ENCODE peak calls at places on chromosomes 3 and 15, in six cellular contexts. Z, O, G, E, Q and S are unnamed samples.

GRCh38 chr3:122560680-122561079 is 3.4 kb downstream of the PARP9 start:
- DNase-seq in Q (peak), E (peak), Z (peak), O (peak), G (peak), S (peak)

GRCh38 chr15:98347001-98347400 is 301.3 kb upstream of the IGF1R start:
- DNase-seq in E (no peak), G (no peak), Z (no peak), Q (no peak), O (no peak), S (no peak)

GRCh38 chr3:52531636-52532516 is 1.8 kb downstream of the NT5DC2 start:
- DNase-seq in E (peak), O (no peak), Z (no peak), Q (no peak), G (no peak), S (no peak)

GRCh38 chr3:69500604-69501003 is 114.7 kb upstream of the FRMD4B start:
- DNase-seq in O (no peak), Q (no peak), G (no peak), Z (no peak), E (no peak), S (no peak)

GRCh38 chr3:53346514-53346913 is 829 bp downstream of the DCP1A start:
- DNase-seq in Z (no peak), G (peak), E (no peak), O (peak), Q (peak), S (no peak)

GRCh38 chr15:62122249-62122648 is 42.8 kb downstream of the C2CD4B start:
- DNase-seq in Q (no peak), Z (no peak), O (no peak), G (no peak), E (no peak), S (no peak)

GRCh38 chr3:15271785-15272381 is 60.5 kb downstream of the SH3BP5 start:
- DNase-seq in Z (no peak), G (peak), O (no peak), Q (no peak), E (peak), S (no peak)

GRCh38 chr3:186053954-186054353 is 54.9 kb downstream of the ETV5 start:
- DNase-seq in O (peak), E (no peak), Q (peak), Z (peak), G (no peak), S (no peak)

GRCh38 chr3:165903885-165904284 is 66.7 kb upstream of the BCHE start:
- DNase-seq in G (no peak), Q (no peak), Z (no peak), O (peak), E (no peak), S (no peak)

GRCh38 chr3:121834079-121834730 is 655 bp downstream of the IQCB1 start:
- DNase-seq in Q (no peak), G (no peak), O (no peak), Z (peak), E (no peak), S (no peak)

GRCh38 chr3:85939026-85939616 is 980.3 kb downstream of the CADM2 start:
- DNase-seq in Q (peak), O (peak), G (no peak), E (no peak), Z (no peak), S (no peak)

GRCh38 chr15:69827751-69828150 is 270.0 kb downstream of the TLE3 start:
- DNase-seq in G (no peak), Q (no peak), O (no peak), E (no peak), Z (no peak), S (no peak)

GRCh38 chr3:197554562-197555280 is 1.0 kb downstream of the BDH1 start:
- DNase-seq in Z (peak), O (peak), Q (peak), E (peak), G (peak), S (peak)

GRCh38 chr3:17055374-17056276 is 170.9 kb downstream of the PLCL2 start:
- DNase-seq in E (no peak), Z (peak), O (peak), Q (peak), G (no peak), S (no peak)

GRCh38 chr3:48399387-48400172 is 27.6 kb downstream of the FBXW12 start:
- DNase-seq in Z (no peak), G (peak), Q (no peak), O (no peak), E (no peak), S (no peak)

GRCh38 chr3:59812188-59812587 is 762.4 kb upstream of the CFAP20DC start:
- DNase-seq in Q (no peak), Z (no peak), E (no peak), O (no peak), G (no peak), S (no peak)

GRCh38 chr3:72675243-72675642 is 173.0 kb downstream of the SHQ1 start:
- DNase-seq in Z (no peak), Q (no peak), G (no peak), E (no peak), O (no peak), S (no peak)

GRCh38 chr3:31248619-31248992 is 284.1 kb upstream of the STT3B start:
- DNase-seq in Q (no peak), Z (no peak), G (no peak), E (no peak), O (no peak), S (no peak)

GRCh38 chr3:31908391-31909097 is 72.5 kb downstream of the OSBPL10 start:
- DNase-seq in E (no peak), G (peak), Q (peak), O (peak), Z (peak), S (no peak)

GRCh38 chr3:113166719-113167492 is 44.5 kb upstream of the BOC start:
- DNase-seq in O (peak), Z (peak), G (peak), Q (peak), E (no peak), S (peak)

GRCh38 chr15:89836255-89837133 is 21.8 kb upstream of the ANPEP start:
- DNase-seq in E (no peak), Q (peak), O (peak), Z (peak), G (no peak), S (no peak)

GRCh38 chr3:124858275-124858674 is 28.9 kb downstream of the ITGB5 start:
- DNase-seq in Q (peak), Z (peak), G (no peak), O (peak), E (no peak), S (no peak)

GRCh38 chr3:106276755-106277612 is 408.2 kb upstream of the CBLB start:
- DNase-seq in Z (no peak), O (no peak), Q (no peak), G (no peak), E (no peak), S (no peak)

GRCh38 chr3:56799251-56799882 is 2.4 kb downstream of the ARHGEF3 start:
- DNase-seq in Q (peak), G (peak), E (no peak), O (peak), Z (peak), S (peak)

GRCh38 chr15:49747340-49747739 is 126.5 kb downstream of the DTWD1 start:
- DNase-seq in Z (no peak), G (no peak), E (no peak), Q (no peak), O (no peak), S (no peak)

GRCh38 chr15:64478863-64479262 is 18.5 kb downstream of the ZNF609 start:
- DNase-seq in Z (peak), O (peak), E (no peak), Q (no peak), G (no peak), S (no peak)

GRCh38 chr3:156600834-156601233 is 45.9 kb upstream of the SSR3 start:
- DNase-seq in Z (no peak), Q (no peak), G (no peak), E (no peak), O (no peak), S (no peak)

GRCh38 chr3:197206913-197207312 is 91.5 kb downstream of the DLG1 start:
- DNase-seq in E (no peak), G (no peak), Q (no peak), O (no peak), Z (no peak), S (no peak)

DNA sequence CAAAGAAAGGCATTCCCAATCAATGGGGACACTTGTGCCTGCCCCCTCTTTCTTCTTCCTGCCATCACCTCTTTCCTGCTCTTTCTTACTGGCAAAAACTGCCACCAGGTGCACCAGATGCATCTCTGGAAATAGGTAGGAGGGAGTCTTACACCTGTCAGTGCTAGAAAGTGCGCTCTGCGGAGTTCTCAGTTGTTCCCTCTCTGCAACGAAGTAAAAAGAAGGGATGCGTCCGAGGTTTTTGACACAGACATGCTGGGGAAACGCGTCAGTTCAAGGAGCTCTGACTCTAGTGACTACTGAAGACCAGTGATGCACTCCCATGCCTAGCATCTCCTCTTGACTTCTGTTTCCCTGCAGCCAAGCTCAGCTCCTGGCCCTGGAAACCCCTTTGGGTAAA is 766 bp upstream of the GRM7 start:
- DNase-seq in Q (no peak), Z (no peak), E (no peak), O (no peak), G (peak), S (no peak)
- H3K4me3 ChIP-seq in Q (peak), Z (no peak), E (no peak), O (no peak), G (peak), S (no peak)

GRCh38 chr15:34730701-34731100 is 24.1 kb downstream of the GJD2 start:
- DNase-seq in E (no peak), Q (no peak), Z (no peak), O (no peak), G (no peak), S (no peak)
- TF ChIP-seq CTCF in E (no peak), Q (no peak), Z (no peak), O (no peak), G (no peak), S (no peak)

GRCh38 chr3:194061421-194062029 is 74.4 kb upstream of the HES1 start:
- DNase-seq in E (no peak), Q (no peak), G (no peak), O (no peak), Z (peak), S (no peak)

GRCh38 chr3:194056731-194057415 is 79.1 kb upstream of the HES1 start:
- DNase-seq in E (no peak), G (no peak), O (no peak), Q (no peak), Z (no peak), S (no peak)

GRCh38 chr3:194057570-194058188 is 78.3 kb upstream of the HES1 start:
- DNase-seq in E (no peak), G (no peak), Q (no peak), O (no peak), Z (no peak), S (no peak)

GRCh38 chr3:194054941-194055340 is 81.0 kb upstream of the HES1 start:
- DNase-seq in G (peak), O (no peak), Z (no peak), Q (no peak), E (no peak), S (no peak)

GRCh38 chr3:194058189-194058571 is 77.8 kb upstream of the HES1 start:
- DNase-seq in G (peak), O (peak), Q (peak), E (peak), Z (peak), S (no peak)
- H3K4me3 ChIP-seq in G (peak), O (no peak), Q (no peak), E (peak), Z (no peak), S (no peak)

DNA sequence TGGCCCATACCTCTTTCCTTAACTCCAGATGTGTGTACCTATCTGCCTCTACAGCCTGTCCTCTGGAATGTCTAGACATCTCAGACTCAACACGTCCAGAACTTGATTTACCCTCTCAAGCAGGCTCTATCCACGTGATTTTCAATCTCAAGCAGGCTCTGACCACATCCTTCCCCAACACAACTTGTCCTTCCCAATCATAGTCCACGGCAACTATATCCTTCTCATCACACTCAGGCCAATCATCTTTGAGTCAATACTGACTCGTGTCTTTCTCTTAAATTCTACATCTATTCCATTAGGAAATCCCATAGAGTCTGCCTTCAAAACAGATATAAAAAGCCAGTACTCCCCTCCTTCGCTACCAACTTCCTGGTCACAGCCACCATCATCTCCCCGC is 70.4 kb downstream of the FOXP1 start:
- DNase-seq in Q (no peak), O (no peak), G (no peak), E (no peak), Z (no peak), S (no peak)
- TF ChIP-seq CTCF in Q (no peak), O (no peak), G (no peak), E (no peak), Z (no peak), S (no peak)

DNA sequence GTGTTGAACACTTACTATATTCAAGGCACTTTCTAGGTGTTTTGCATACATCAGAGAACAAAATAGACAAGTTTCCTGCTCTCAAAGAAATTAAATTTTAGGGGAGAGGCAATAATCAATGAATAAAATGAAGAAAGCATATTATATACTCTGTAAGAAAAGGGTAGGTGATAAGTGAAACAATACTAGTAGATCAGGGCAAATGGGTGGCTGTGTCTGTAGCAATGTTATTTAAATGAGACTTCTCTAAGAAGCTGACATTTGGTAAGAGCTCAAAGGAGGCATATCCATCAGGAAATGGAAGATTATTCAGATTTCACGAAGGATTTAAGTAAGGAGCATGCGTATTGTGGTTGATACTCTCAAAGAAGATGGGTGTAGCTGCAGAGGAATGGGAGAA is 1291.6 kb downstream of the NSUN3 start:
- DNase-seq in O (no peak), E (no peak), Z (no peak), Q (no peak), G (no peak), S (no peak)
- H3K4me3 ChIP-seq in O (no peak), E (no peak), Z (no peak), Q (no peak), G (no peak), S (no peak)

GRCh38 chr3:71586810-71587242 is 3.3 kb upstream of the FOXP1 start:
- DNase-seq in E (no peak), G (no peak), Z (no peak), Q (no peak), O (no peak), S (no peak)
- TF ChIP-seq CTCF in E (no peak), G (no peak), Z (no peak), Q (no peak), O (no peak), S (no peak)